ENCODE peak calls at places on chromosomes 16 and 17, in seven cellular contexts. Q is activated CD4-positive, alpha-beta T cell treated with anti-CD3 and anti-CD28 coated beads, Interleukin-2, amount 10 ng/mL, durations not matched to agents 7 days and 5 days; P is NCI-H1048; D is activated CD4-positive, CD25-positive, alpha-beta regulatory T cell; W is HTR-8/SVneo; E is stimulated activated CD8-positive, alpha-beta memory T cell treated with anti-CD3 and anti-CD28 coated beads, Interleukin-2, amount 100 ng/mL, for 48 hours; A is BJ. C is an unnamed sample.

GRCh38 chr17:42657824-42658588 is 1.1 kb upstream of the TUBG2 start:
- DNase-seq in Q (no peak), P (no peak), D (no peak), W (no peak), E (no peak), A (no peak), C (no peak)

GRCh38 chr17:1413281-1413791 is 13.3 kb upstream of the YWHAE start:
- DNase-seq in Q (no peak), P (no peak), D (no peak), W (peak; percentile 65), E (no peak), A (no peak), C (peak; percentile 68)

GRCh38 chr17:81391268-81391963 is 3.8 kb upstream of the BAHCC1 start:
- DNase-seq in Q (no peak), P (no peak), D (no peak), W (no peak), E (no peak), A (no peak), C (no peak)

GRCh38 chr17:70857351-70857750 is 688.0 kb downstream of the KCNJ2 start:
- DNase-seq in Q (no peak), P (no peak), D (no peak), W (no peak), E (no peak), A (no peak), C (no peak)

GRCh38 chr16:67562918-67563707 is 787 bp downstream of the CTCF start:
- DNase-seq in Q (peak; percentile 51), P (no peak), D (peak; percentile 61), W (no peak), E (peak; percentile 43), A (no peak), C (no peak)

GRCh38 chr16:69865701-69866100 is 85.4 kb upstream of the CLEC18A start:
- DNase-seq in Q (no peak), P (no peak), D (no peak), W (peak; percentile 64), E (no peak), A (no peak), C (no peak)

GRCh38 chr16:55711959-55712876 is 56.4 kb downstream of the SLC6A2 start:
- DNase-seq in Q (peak; percentile 67), P (no peak), D (peak; percentile 22), W (peak; percentile 47), E (peak; percentile 32), A (no peak), C (peak; percentile 27)

GRCh38 chr17:45108595-45109521 is 23.5 kb downstream of the PLCD3 start:
- DNase-seq in Q (no peak), P (no peak), D (no peak), W (no peak), E (no peak), A (no peak), C (no peak)

GRCh38 chr17:82815790-82816305 is 24.0 kb downstream of the ZNF750 start:
- DNase-seq in Q (no peak), P (no peak), D (no peak), W (no peak), E (no peak), A (no peak), C (no peak)

GRCh38 chr16:30748634-30749445 is 615 bp downstream of the PHKG2 start:
- DNase-seq in Q (peak; percentile 29), P (no peak), D (no peak), W (no peak), E (peak; percentile 16), A (no peak), C (no peak)

C was measured in glomerular endothelial cell.